ENCODE peak calls at places on chromosomes 4 and X, in five cellular contexts. J, U, S, N and V are unnamed samples.

GRCh38 chrX:1673337-1673736 is 58.5 kb downstream of the ASMT start:
- DNase-seq in J (peak; percentile 19), U (peak; percentile 55), S (no peak), N (no peak), V (no peak)

GRCh38 chrX:86696951-86697350 is 548.7 kb downstream of the DACH2 start:
- DNase-seq in J (no peak), U (no peak), S (no peak), N (no peak), V (no peak)

GRCh38 chr4:126592088-126592487 is 1040.7 kb upstream of the INTU start:
- DNase-seq in J (peak; percentile 19), U (no peak), S (no peak), N (no peak), V (no peak)

GRCh38 chr4:8276358-8277240 is 7.0 kb downstream of the HTRA3 start:
- DNase-seq in J (peak; percentile 70), U (no peak), S (peak; percentile 45), N (no peak), V (no peak)

GRCh38 chr4:80219301-80220025 is 22.2 kb downstream of the PRDM8 start:
- DNase-seq in J (peak; percentile 30), U (no peak), S (peak; percentile 53), N (no peak), V (no peak)

GRCh38 chr4:83125738-83126141 is 11.2 kb upstream of the PLAC8 start:
- DNase-seq in J (no peak), U (no peak), S (no peak), N (no peak), V (no peak)

GRCh38 chr4:108762559-108763225 is at the start of gene ETNPPL:
- DNase-seq in J (no peak), U (peak; percentile 86), S (no peak), N (peak; percentile 49), V (no peak)

GRCh38 chrX:136954930-136955329 is 74.4 kb upstream of the RBMX start:
- DNase-seq in J (peak; percentile 60), U (no peak), S (peak; percentile 11), N (no peak), V (peak; percentile 7)

GRCh38 chrX:150543230-150544155 is 24.9 kb upstream of the MTM1 start:
- DNase-seq in J (no peak), U (no peak), S (no peak), N (no peak), V (no peak)

GRCh38 chrX:2576793-2577192 is 76.0 kb upstream of the DHRSX start:
- DNase-seq in J (no peak), U (no peak), S (no peak), N (no peak), V (no peak)

GRCh38 chr4:83320548-83320947 is 14.1 kb downstream of the HPSE start:
- DNase-seq in J (peak; percentile 68), U (no peak), S (peak; percentile 68), N (no peak), V (no peak)

GRCh38 chr4:119977546-119977945 is 89.1 kb downstream of the MAD2L1 start:
- DNase-seq in J (no peak), U (no peak), S (no peak), N (no peak), V (no peak)

GRCh38 chr4:165458451-165458850 is 79.6 kb downstream of the CPE start:
- DNase-seq in J (peak; percentile 32), U (no peak), S (no peak), N (no peak), V (no peak)

GRCh38 chr4:165461176-165461835 is 82.5 kb downstream of the CPE start:
- DNase-seq in J (peak; percentile 84), U (no peak), S (peak; percentile 18), N (no peak), V (peak; percentile 39)

GRCh38 chr4:165464813-165465381 is 86.1 kb downstream of the CPE start:
- DNase-seq in J (peak; percentile 71), U (no peak), S (peak; percentile 17), N (no peak), V (peak; percentile 16)

GRCh38 chr4:165464338-165464737 is 85.5 kb downstream of the CPE start:
- DNase-seq in J (no peak), U (no peak), S (no peak), N (no peak), V (no peak)

GRCh38 chr4:165462009-165462408 is 83.2 kb downstream of the CPE start:
- DNase-seq in J (no peak), U (no peak), S (no peak), N (no peak), V (no peak)
- TF ChIP-seq CTCF in J (no peak), U (no peak), S (no peak), N (peak; percentile 7), V (no peak)

GRCh38 chr4:75940692-75941253 is at the start of gene NAAA:
- DNase-seq in J (peak; percentile 56), U (peak; percentile 83), S (peak; percentile 72), N (no peak), V (no peak)
- TF ChIP-seq CTCF in J (no peak), U (no peak), S (no peak), N (no peak), V (peak; percentile 29)

GRCh38 chr4:23931489-23931830 is 41.6 kb upstream of the PPARGC1A start:
- DNase-seq in J (peak; percentile 21), U (no peak), S (no peak), N (no peak), V (no peak)
- TF ChIP-seq CTCF in J (no peak), U (no peak), S (no peak), N (no peak), V (no peak)

DNA sequence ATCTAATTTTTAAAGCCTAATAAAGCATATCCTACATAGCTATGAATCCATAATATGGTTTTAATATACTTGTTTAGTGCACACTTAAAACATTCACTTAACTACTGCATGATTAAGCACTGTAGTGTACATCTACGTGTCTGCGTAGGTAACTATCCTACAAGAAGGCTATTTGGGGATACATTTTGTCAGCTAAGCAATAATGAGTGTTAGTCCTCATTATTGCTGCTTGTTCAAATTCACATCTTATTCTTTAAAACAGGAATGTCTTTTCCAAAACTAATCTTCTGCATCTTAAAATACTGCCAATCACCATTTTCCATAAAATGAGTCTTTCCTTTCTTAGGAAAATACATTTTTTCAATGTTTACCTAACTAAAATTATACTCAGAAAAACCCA is 38.6 kb downstream of the GASK1B start:
- DNase-seq in J (no peak), U (no peak), S (no peak), N (no peak), V (no peak)
- TF ChIP-seq CTCF in J (no peak), U (no peak), S (no peak), N (no peak), V (no peak)

GRCh38 chrX:71623105-71623450 is 4.8 kb upstream of the CXCR3 start:
- DNase-seq in J (no peak), U (no peak), S (no peak), N (no peak), V (no peak)

GRCh38 chrX:71621644-71622346 is 3.5 kb upstream of the CXCR3 start:
- DNase-seq in J (peak; percentile 42), U (no peak), S (peak; percentile 18), N (no peak), V (no peak)

GRCh38 chrX:71625471-71625870 is 7.2 kb upstream of the CXCR3 start:
- DNase-seq in J (no peak), U (no peak), S (no peak), N (no peak), V (no peak)

GRCh38 chrX:71623714-71624113 is 5.4 kb upstream of the CXCR3 start:
- DNase-seq in J (no peak), U (no peak), S (no peak), N (no peak), V (no peak)

GRCh38 chrX:71622347-71623104 is 4.2 kb upstream of the CXCR3 start:
- DNase-seq in J (peak; percentile 87), U (peak; percentile 75), S (peak; percentile 54), N (no peak), V (peak; percentile 27)
- TF ChIP-seq CTCF in J (peak; percentile 39), U (peak; percentile 32), S (peak; percentile 37), N (no peak), V (peak; percentile 28)

GRCh38 chr4:5399790-5400421 is 308.5 kb downstream of the EVC2 start:
- DNase-seq in J (peak; percentile 50), U (peak; percentile 55), S (no peak), N (peak; percentile 24), V (no peak)
- TF ChIP-seq CTCF in J (peak; percentile 78), U (peak; percentile 85), S (peak; percentile 82), N (peak; percentile 82), V (peak; percentile 72)